ENCODE peak calls at places on chromosomes 2 and 18, in five cellular contexts. One of them, this sample, is unnamed.

GRCh38 chr2:17583166-17583565 is 42.7 kb downstream of the VSNL1 start:
- DNase-seq in activated CD8-positive, alpha-beta memory T cell treated with anti-CD3 and anti-CD28 coated beads, Interleukin-2, amount 50 U/mL, for 4 hours: no peak
- DNase-seq in Panc1: no peak
- DNase-seq in stimulated activated CD4-positive, alpha-beta T cell treated with anti-CD3 and anti-CD28 coated beads, Interleukin-12 subunit alpha, Interleukin-12 subunit beta, amount 100 ng/mL, for 4 hours: no peak
- DNase-seq in T-helper 2 cell: no peak
- DNase-seq in this sample: no peak

GRCh38 chr2:634670-635395 is 42.4 kb downstream of the TMEM18 start:
- DNase-seq in activated CD8-positive, alpha-beta memory T cell treated with anti-CD3 and anti-CD28 coated beads, Interleukin-2, amount 50 U/mL, for 4 hours: no peak
- DNase-seq in Panc1: no peak
- DNase-seq in stimulated activated CD4-positive, alpha-beta T cell treated with anti-CD3 and anti-CD28 coated beads, Interleukin-12 subunit alpha, Interleukin-12 subunit beta, amount 100 ng/mL, for 4 hours: no peak
- DNase-seq in T-helper 2 cell: no peak
- DNase-seq in this sample: no peak

GRCh38 chr2:133721155-133721554 is 152.9 kb upstream of the NCKAP5 start:
- DNase-seq in activated CD8-positive, alpha-beta memory T cell treated with anti-CD3 and anti-CD28 coated beads, Interleukin-2, amount 50 U/mL, for 4 hours: no peak
- DNase-seq in Panc1: no peak
- DNase-seq in stimulated activated CD4-positive, alpha-beta T cell treated with anti-CD3 and anti-CD28 coated beads, Interleukin-12 subunit alpha, Interleukin-12 subunit beta, amount 100 ng/mL, for 4 hours: no peak
- DNase-seq in T-helper 2 cell: no peak
- DNase-seq in this sample: no peak

GRCh38 chr18:59593291-59593717 is 103.9 kb downstream of the CCBE1 start:
- DNase-seq in activated CD8-positive, alpha-beta memory T cell treated with anti-CD3 and anti-CD28 coated beads, Interleukin-2, amount 50 U/mL, for 4 hours: no peak
- DNase-seq in Panc1: no peak
- DNase-seq in stimulated activated CD4-positive, alpha-beta T cell treated with anti-CD3 and anti-CD28 coated beads, Interleukin-12 subunit alpha, Interleukin-12 subunit beta, amount 100 ng/mL, for 4 hours: no peak
- DNase-seq in T-helper 2 cell: no peak
- DNase-seq in this sample: no peak

GRCh38 chr18:44079602-44080001 is 601.1 kb upstream of the SETBP1 start:
- DNase-seq in activated CD8-positive, alpha-beta memory T cell treated with anti-CD3 and anti-CD28 coated beads, Interleukin-2, amount 50 U/mL, for 4 hours: no peak
- DNase-seq in Panc1: no peak
- DNase-seq in stimulated activated CD4-positive, alpha-beta T cell treated with anti-CD3 and anti-CD28 coated beads, Interleukin-12 subunit alpha, Interleukin-12 subunit beta, amount 100 ng/mL, for 4 hours: no peak
- DNase-seq in T-helper 2 cell: no peak
- DNase-seq in this sample: no peak

GRCh38 chr2:171248205-171248662 is 87.5 kb upstream of the TLK1 start:
- DNase-seq in activated CD8-positive, alpha-beta memory T cell treated with anti-CD3 and anti-CD28 coated beads, Interleukin-2, amount 50 U/mL, for 4 hours: no peak
- DNase-seq in Panc1: no peak
- DNase-seq in stimulated activated CD4-positive, alpha-beta T cell treated with anti-CD3 and anti-CD28 coated beads, Interleukin-12 subunit alpha, Interleukin-12 subunit beta, amount 100 ng/mL, for 4 hours: no peak
- DNase-seq in T-helper 2 cell: no peak
- DNase-seq in this sample: peak; percentile 13

GRCh38 chr2:129275706-129276105 is 703.8 kb upstream of the RAB6C start:
- DNase-seq in activated CD8-positive, alpha-beta memory T cell treated with anti-CD3 and anti-CD28 coated beads, Interleukin-2, amount 50 U/mL, for 4 hours: no peak
- DNase-seq in Panc1: no peak
- DNase-seq in stimulated activated CD4-positive, alpha-beta T cell treated with anti-CD3 and anti-CD28 coated beads, Interleukin-12 subunit alpha, Interleukin-12 subunit beta, amount 100 ng/mL, for 4 hours: no peak
- DNase-seq in T-helper 2 cell: no peak
- DNase-seq in this sample: no peak

GRCh38 chr2:30139131-30139870 is 7.5 kb upstream of the YPEL5 start:
- DNase-seq in activated CD8-positive, alpha-beta memory T cell treated with anti-CD3 and anti-CD28 coated beads, Interleukin-2, amount 50 U/mL, for 4 hours: peak; percentile 19
- DNase-seq in Panc1: no peak
- DNase-seq in stimulated activated CD4-positive, alpha-beta T cell treated with anti-CD3 and anti-CD28 coated beads, Interleukin-12 subunit alpha, Interleukin-12 subunit beta, amount 100 ng/mL, for 4 hours: peak; percentile 26
- DNase-seq in T-helper 2 cell: no peak
- DNase-seq in this sample: no peak

GRCh38 chr2:205743982-205744644 is 61.8 kb downstream of the NRP2 start:
- DNase-seq in activated CD8-positive, alpha-beta memory T cell treated with anti-CD3 and anti-CD28 coated beads, Interleukin-2, amount 50 U/mL, for 4 hours: no peak
- DNase-seq in Panc1: no peak
- DNase-seq in stimulated activated CD4-positive, alpha-beta T cell treated with anti-CD3 and anti-CD28 coated beads, Interleukin-12 subunit alpha, Interleukin-12 subunit beta, amount 100 ng/mL, for 4 hours: no peak
- DNase-seq in T-helper 2 cell: no peak
- DNase-seq in this sample: no peak

GRCh38 chr2:152453129-152453642 is 118.2 kb downstream of the FMNL2 start:
- DNase-seq in activated CD8-positive, alpha-beta memory T cell treated with anti-CD3 and anti-CD28 coated beads, Interleukin-2, amount 50 U/mL, for 4 hours: no peak
- DNase-seq in Panc1: no peak
- DNase-seq in stimulated activated CD4-positive, alpha-beta T cell treated with anti-CD3 and anti-CD28 coated beads, Interleukin-12 subunit alpha, Interleukin-12 subunit beta, amount 100 ng/mL, for 4 hours: no peak
- DNase-seq in T-helper 2 cell: no peak
- DNase-seq in this sample: no peak

GRCh38 chr2:54555318-54555837 is 99.3 kb downstream of the SPTBN1 start:
- DNase-seq in activated CD8-positive, alpha-beta memory T cell treated with anti-CD3 and anti-CD28 coated beads, Interleukin-2, amount 50 U/mL, for 4 hours: no peak
- DNase-seq in Panc1: no peak
- DNase-seq in stimulated activated CD4-positive, alpha-beta T cell treated with anti-CD3 and anti-CD28 coated beads, Interleukin-12 subunit alpha, Interleukin-12 subunit beta, amount 100 ng/mL, for 4 hours: no peak
- DNase-seq in T-helper 2 cell: no peak
- DNase-seq in this sample: no peak

GRCh38 chr18:76957384-76958355 is 135.3 kb downstream of the ZNF236 start:
- DNase-seq in activated CD8-positive, alpha-beta memory T cell treated with anti-CD3 and anti-CD28 coated beads, Interleukin-2, amount 50 U/mL, for 4 hours: no peak
- DNase-seq in Panc1: no peak
- DNase-seq in stimulated activated CD4-positive, alpha-beta T cell treated with anti-CD3 and anti-CD28 coated beads, Interleukin-12 subunit alpha, Interleukin-12 subunit beta, amount 100 ng/mL, for 4 hours: no peak
- DNase-seq in T-helper 2 cell: no peak
- DNase-seq in this sample: no peak

GRCh38 chr2:44713170-44713569 is 228.3 kb upstream of the SIX3 start:
- DNase-seq in activated CD8-positive, alpha-beta memory T cell treated with anti-CD3 and anti-CD28 coated beads, Interleukin-2, amount 50 U/mL, for 4 hours: no peak
- DNase-seq in Panc1: no peak
- DNase-seq in stimulated activated CD4-positive, alpha-beta T cell treated with anti-CD3 and anti-CD28 coated beads, Interleukin-12 subunit alpha, Interleukin-12 subunit beta, amount 100 ng/mL, for 4 hours: no peak
- DNase-seq in T-helper 2 cell: no peak
- DNase-seq in this sample: no peak

GRCh38 chr2:8872821-8873432 is 35.5 kb upstream of the KIDINS220 start:
- DNase-seq in activated CD8-positive, alpha-beta memory T cell treated with anti-CD3 and anti-CD28 coated beads, Interleukin-2, amount 50 U/mL, for 4 hours: no peak
- DNase-seq in Panc1: peak; percentile 43
- DNase-seq in stimulated activated CD4-positive, alpha-beta T cell treated with anti-CD3 and anti-CD28 coated beads, Interleukin-12 subunit alpha, Interleukin-12 subunit beta, amount 100 ng/mL, for 4 hours: no peak
- DNase-seq in T-helper 2 cell: no peak
- DNase-seq in this sample: no peak

GRCh38 chr2:111919794-111920608 is 21.6 kb downstream of the MERTK start:
- DNase-seq in activated CD8-positive, alpha-beta memory T cell treated with anti-CD3 and anti-CD28 coated beads, Interleukin-2, amount 50 U/mL, for 4 hours: no peak
- DNase-seq in Panc1: no peak
- DNase-seq in stimulated activated CD4-positive, alpha-beta T cell treated with anti-CD3 and anti-CD28 coated beads, Interleukin-12 subunit alpha, Interleukin-12 subunit beta, amount 100 ng/mL, for 4 hours: no peak
- DNase-seq in T-helper 2 cell: no peak
- DNase-seq in this sample: no peak

This sample was measured in T-helper 1 cell.